ENCODE peak calls at places on chromosomes 5 and 9, in four cellular contexts. A, P, J and B are unnamed samples.

GRCh38 chr5:35854248-35854647 is 2.4 kb upstream of the IL7R start:
- DNase-seq in A (no peak), P (no peak), J (no peak), B (no peak)

GRCh38 chr9:111978616-111979015 is 82.0 kb downstream of the UGCG start:
- DNase-seq in A (no peak), P (no peak), J (no peak), B (no peak)

GRCh38 chr9:104300125-104300524 is 203.9 kb upstream of the OR13F1 start:
- DNase-seq in A (no peak), P (no peak), J (no peak), B (no peak)

GRCh38 chr5:1727571-1727970 is 72.1 kb downstream of the MRPL36 start:
- DNase-seq in A (no peak), P (no peak), J (no peak), B (no peak)

GRCh38 chr5:175700991-175701390 is 43.1 kb downstream of the HRH2 start:
- DNase-seq in A (no peak), P (no peak), J (no peak), B (no peak)

GRCh38 chr9:108664309-108665255 is 191.2 kb downstream of the ACTL7B start:
- DNase-seq in A (no peak), P (no peak), J (no peak), B (no peak)

GRCh38 chr5:43039468-43040286 is 442 bp downstream of the ANXA2R start:
- DNase-seq in A (no peak), P (peak; percentile 39), J (peak; percentile 88), B (no peak)

GRCh38 chr9:27090231-27090630 is 18.8 kb upstream of the TEK start:
- DNase-seq in A (no peak), P (no peak), J (no peak), B (no peak)

GRCh38 chr9:76516350-76516749 is 57.4 kb downstream of the GCNT1 start:
- DNase-seq in A (no peak), P (no peak), J (no peak), B (no peak)

GRCh38 chr5:57841671-57842375 is 359.2 kb upstream of the ACTBL2 start:
- DNase-seq in A (no peak), P (no peak), J (no peak), B (no peak)

GRCh38 chr9:71704806-71705205 is 63.5 kb downstream of the CEMIP2 start:
- DNase-seq in A (no peak), P (no peak), J (no peak), B (no peak)

GRCh38 chr5:111394580-111394979 is 117.8 kb downstream of the STARD4 start:
- DNase-seq in A (no peak), P (no peak), J (no peak), B (no peak)

GRCh38 chr9:124202447-124202971 is 55.2 kb upstream of the NEK6 start:
- DNase-seq in A (peak; percentile 81), P (peak; percentile 78), J (peak; percentile 59), B (peak; percentile 69)

GRCh38 chr5:177023247-177023703 is 779 bp downstream of the ZNF346 start:
- DNase-seq in A (peak; percentile 35), P (peak; percentile 46), J (no peak), B (peak; percentile 36)

GRCh38 chr9:108217601-108218190 is 638.1 kb downstream of the ACTL7B start:
- DNase-seq in A (no peak), P (no peak), J (no peak), B (no peak)

GRCh38 chr5:62340392-62340791 is 34.4 kb downstream of the KIF2A start:
- DNase-seq in A (no peak), P (no peak), J (no peak), B (no peak)

GRCh38 chr5:158746979-158747378 is 352.7 kb downstream of the EBF1 start:
- DNase-seq in A (no peak), P (no peak), J (no peak), B (no peak)

GRCh38 chr5:677131-678101 is 15.7 kb downstream of the TPPP start:
- DNase-seq in A (no peak), P (no peak), J (peak; percentile 38), B (no peak)

GRCh38 chr5:181163487-181164075 is 16.2 kb downstream of the OR2V2 start:
- DNase-seq in A (peak; percentile 24), P (no peak), J (no peak), B (no peak)

GRCh38 chr9:73149371-73150067 is 2.1 kb upstream of the ANXA1 start:
- DNase-seq in A (peak; percentile 26), P (peak; percentile 27), J (no peak), B (peak; percentile 27)

GRCh38 chr9:16869140-16869903 is 1.1 kb downstream of the BNC2 start:
- DNase-seq in A (no peak), P (no peak), J (no peak), B (peak; percentile 24)

GRCh38 chr5:116242363-116242762 is 157.5 kb downstream of the COMMD10 start:
- DNase-seq in A (no peak), P (no peak), J (no peak), B (no peak)

GRCh38 chr9:138111607-138112006 is 234.0 kb downstream of the CACNA1B start:
- DNase-seq in A (no peak), P (no peak), J (no peak), B (no peak)

GRCh38 chr5:106415541-106415940 is 1255.2 kb downstream of the EFNA5 start:
- DNase-seq in A (no peak), P (no peak), J (no peak), B (no peak)

GRCh38 chr5:57482671-57483106 is at the start of gene ACTBL2:
- DNase-seq in A (no peak), P (no peak), J (no peak), B (no peak)

GRCh38 chr9:79883073-79883645 is 311.4 kb downstream of the TLE4 start:
- DNase-seq in A (no peak), P (no peak), J (no peak), B (no peak)

GRCh38 chr5:2007906-2008437 is 125.2 kb upstream of the IRX4 start:
- DNase-seq in A (no peak), P (no peak), J (peak; percentile 71), B (no peak)

GRCh38 chr9:83220737-83221136 is 157.8 kb upstream of the RASEF start:
- DNase-seq in A (peak; percentile 25), P (peak; percentile 40), J (no peak), B (peak; percentile 61)

GRCh38 chr5:15525679-15526275 is 25.8 kb downstream of the FBXL7 start:
- DNase-seq in A (no peak), P (no peak), J (no peak), B (no peak)

GRCh38 chr9:109586993-109587392 is 88.9 kb upstream of the PTPN3 start:
- DNase-seq in A (no peak), P (no peak), J (no peak), B (no peak)

GRCh38 chr9:105157178-105157583 is 87.3 kb upstream of the SLC44A1 start:
- DNase-seq in A (peak; percentile 66), P (peak; percentile 62), J (peak; percentile 69), B (peak; percentile 61)

GRCh38 chr5:42855811-42856210 is 44.1 kb upstream of the SELENOP start:
- DNase-seq in A (no peak), P (no peak), J (no peak), B (no peak)

GRCh38 chr5:172939045-172939444 is 20.2 kb upstream of the RPL26L1 start:
- DNase-seq in A (no peak), P (no peak), J (no peak), B (no peak)

GRCh38 chr5:124436294-124436693 is 310.1 kb downstream of the ZNF608 start:
- DNase-seq in A (no peak), P (no peak), J (no peak), B (no peak)

GRCh38 chr9:129701054-129701453 is 35.6 kb downstream of the PRRX2 start:
- DNase-seq in A (no peak), P (no peak), J (no peak), B (no peak)

GRCh38 chr5:89313804-89314588 is 431.0 kb upstream of the MEF2C start:
- DNase-seq in A (peak; percentile 64), P (peak; percentile 59), J (no peak), B (peak; percentile 54)

GRCh38 chr9:306907-307306 is 92.2 kb downstream of the DOCK8 start:
- DNase-seq in A (peak; percentile 26), P (peak; percentile 10), J (no peak), B (no peak)

GRCh38 chr5:101783241-101784095 is 512.6 kb downstream of the SLCO4C1 start:
- DNase-seq in A (no peak), P (no peak), J (no peak), B (no peak)
- TF ChIP-seq CTCF in A (no peak), P (no peak), J (no peak), B (no peak)

GRCh38 chr9:134322781-134323241 is 3.4 kb upstream of the RXRA start:
- DNase-seq in A (no peak), P (no peak), J (peak; percentile 42), B (no peak)
- TF ChIP-seq CTCF in A (no peak), P (no peak), J (no peak), B (no peak)

GRCh38 chr5:133348406-133348805 is 263.9 kb downstream of the FSTL4 start:
- DNase-seq in A (no peak), P (no peak), J (no peak), B (no peak)

GRCh38 chr5:133343196-133343595 is 269.1 kb downstream of the FSTL4 start:
- DNase-seq in A (no peak), P (no peak), J (no peak), B (no peak)

GRCh38 chr5:133344266-133344665 is 268.1 kb downstream of the FSTL4 start:
- DNase-seq in A (no peak), P (no peak), J (no peak), B (no peak)

GRCh38 chr5:133341915-133342710 is 270.2 kb downstream of the FSTL4 start:
- DNase-seq in A (no peak), P (no peak), J (no peak), B (no peak)

GRCh38 chr5:133347039-133347438 is 265.3 kb downstream of the FSTL4 start:
- DNase-seq in A (peak; percentile 40), P (peak; percentile 31), J (no peak), B (no peak)
- TF ChIP-seq CTCF in A (peak; percentile 23), P (peak; percentile 49), J (no peak), B (peak; percentile 2)

GRCh38 chr9:114513050-114513951 is 8.0 kb upstream of the WHRN start:
- DNase-seq in A (no peak), P (no peak), J (no peak), B (no peak)
- TF ChIP-seq CTCF in A (no peak), P (no peak), J (no peak), B (no peak)

GRCh38 chr5:179738725-179739124 is 6.1 kb downstream of the MAML1 start:
- DNase-seq in A (no peak), P (no peak), J (no peak), B (no peak)
- TF ChIP-seq CTCF in A (no peak), P (no peak), J (no peak), B (no peak)

GRCh38 chr5:23820764-23821471 is 313.5 kb downstream of the PRDM9 start:
- DNase-seq in A (no peak), P (no peak), J (no peak), B (no peak)
- TF ChIP-seq CTCF in A (peak; percentile 40), P (peak; percentile 25), J (no peak), B (peak; percentile 47)

GRCh38 chr5:88142801-88143692 is 125.6 kb downstream of the TMEM161B start:
- DNase-seq in A (peak; percentile 6), P (no peak), J (peak; percentile 74), B (no peak)

GRCh38 chr5:88140863-88141694 is 127.6 kb downstream of the TMEM161B start:
- DNase-seq in A (peak; percentile 89), P (peak; percentile 77), J (peak; percentile 97), B (peak; percentile 80)

GRCh38 chr5:88140396-88140862 is 128.2 kb downstream of the TMEM161B start:
- DNase-seq in A (no peak), P (no peak), J (no peak), B (no peak)

GRCh38 chr5:88143693-88144218 is 124.9 kb downstream of the TMEM161B start:
- DNase-seq in A (peak; percentile 4), P (no peak), J (no peak), B (no peak)

GRCh38 chr5:88141695-88141979 is 127.0 kb downstream of the TMEM161B start:
- DNase-seq in A (no peak), P (no peak), J (no peak), B (no peak)
- TF ChIP-seq CTCF in A (no peak), P (no peak), J (no peak), B (no peak)